ENCODE peak calls at places on chromosomes 6 and 20, in five cellular contexts. One of them, this sample, is unnamed.

GRCh38 chr6:46058951-46059350 is 43.3 kb upstream of the CLIC5 start:
- DNase-seq in H1: no peak
- DNase-seq in mesendoderm: no peak
- DNase-seq in IMR-90: no peak
- DNase-seq in H9: no peak
- DNase-seq in this sample: no peak

GRCh38 chr6:46410330-46410953 is 80.8 kb downstream of the RCAN2 start:
- DNase-seq in H1: no peak
- DNase-seq in mesendoderm: no peak
- DNase-seq in IMR-90: peak
- DNase-seq in H9: no peak
- DNase-seq in this sample: no peak

GRCh38 chr20:45413479-45413878 is 2.5 kb upstream of the PIGT start:
- DNase-seq in H1: no peak
- DNase-seq in mesendoderm: no peak
- DNase-seq in IMR-90: no peak
- DNase-seq in H9: no peak
- DNase-seq in this sample: no peak

GRCh38 chr6:30800876-30801275 is 56.5 kb upstream of the IER3 start:
- DNase-seq in H1: no peak
- DNase-seq in mesendoderm: no peak
- DNase-seq in IMR-90: no peak
- DNase-seq in H9: no peak
- DNase-seq in this sample: no peak

GRCh38 chr6:38346291-38347079 is 293.2 kb downstream of the BTBD9 start:
- DNase-seq in H1: no peak
- DNase-seq in mesendoderm: peak
- DNase-seq in IMR-90: peak
- DNase-seq in H9: no peak
- DNase-seq in this sample: no peak

GRCh38 chr6:36318690-36319435 is 17.8 kb downstream of the BNIP5 start:
- DNase-seq in H1: no peak
- DNase-seq in mesendoderm: no peak
- DNase-seq in IMR-90: no peak
- DNase-seq in H9: no peak
- DNase-seq in this sample: no peak

GRCh38 chr20:48949304-48950170 is 28.0 kb downstream of the ARFGEF2 start:
- DNase-seq in H1: no peak
- DNase-seq in mesendoderm: peak
- DNase-seq in IMR-90: no peak
- DNase-seq in H9: peak
- DNase-seq in this sample: no peak

GRCh38 chr6:38477680-38478260 is 162.0 kb downstream of the BTBD9 start:
- DNase-seq in H1: peak
- DNase-seq in mesendoderm: peak
- DNase-seq in IMR-90: no peak
- DNase-seq in H9: peak
- DNase-seq in this sample: peak

GRCh38 chr6:147787407-147787806 is 278.9 kb downstream of the SAMD5 start:
- DNase-seq in H1: no peak
- DNase-seq in mesendoderm: no peak
- DNase-seq in IMR-90: no peak
- DNase-seq in H9: no peak
- DNase-seq in this sample: no peak

GRCh38 chr20:37790900-37791299 is 97.1 kb downstream of the CTNNBL1 start:
- DNase-seq in H1: no peak
- DNase-seq in mesendoderm: no peak
- DNase-seq in IMR-90: no peak
- DNase-seq in H9: no peak
- DNase-seq in this sample: no peak

GRCh38 chr6:135534773-135535380 is 37.3 kb upstream of the AHI1 start:
- DNase-seq in H1: no peak
- DNase-seq in mesendoderm: no peak
- DNase-seq in IMR-90: peak
- DNase-seq in H9: no peak
- DNase-seq in this sample: no peak

GRCh38 chr6:42555477-42556457 is 8.1 kb upstream of the UBR2 start:
- DNase-seq in H1: no peak
- DNase-seq in mesendoderm: peak
- DNase-seq in IMR-90: peak
- DNase-seq in H9: peak
- DNase-seq in this sample: no peak

GRCh38 chr6:41683460-41684310 is 45.4 kb downstream of the MDFI start:
- DNase-seq in H1: no peak
- DNase-seq in mesendoderm: peak
- DNase-seq in IMR-90: peak
- DNase-seq in H9: peak
- DNase-seq in this sample: peak

GRCh38 chr6:3885262-3886036 is 36.3 kb downstream of the FAM50B start:
- DNase-seq in H1: no peak
- DNase-seq in mesendoderm: peak
- DNase-seq in IMR-90: no peak
- DNase-seq in H9: peak
- DNase-seq in this sample: no peak

GRCh38 chr6:151493495-151494234 is at the start of gene CCDC170:
- DNase-seq in H1: no peak
- DNase-seq in mesendoderm: peak
- DNase-seq in IMR-90: no peak
- DNase-seq in H9: peak
- DNase-seq in this sample: peak

GRCh38 chr6:75483136-75483952 is 10.3 kb downstream of the FILIP1 start:
- DNase-seq in H1: no peak
- DNase-seq in mesendoderm: no peak
- DNase-seq in IMR-90: no peak
- DNase-seq in H9: no peak
- DNase-seq in this sample: no peak

GRCh38 chr6:111971866-111972532 is 81.9 kb upstream of the CCN6 start:
- DNase-seq in H1: no peak
- DNase-seq in mesendoderm: no peak
- DNase-seq in IMR-90: peak
- DNase-seq in H9: no peak
- DNase-seq in this sample: no peak

GRCh38 chr6:153131037-153131981 is at the start of gene RGS17:
- DNase-seq in H1: peak
- DNase-seq in mesendoderm: peak
- DNase-seq in IMR-90: peak
- DNase-seq in H9: peak
- DNase-seq in this sample: peak

GRCh38 chr6:97947841-97948240 is 664.8 kb upstream of the MMS22L start:
- DNase-seq in H1: no peak
- DNase-seq in mesendoderm: peak
- DNase-seq in IMR-90: peak
- DNase-seq in H9: no peak
- DNase-seq in this sample: no peak

GRCh38 chr6:33929575-33930288 is 125.9 kb upstream of the MLN start:
- DNase-seq in H1: no peak
- DNase-seq in mesendoderm: no peak
- DNase-seq in IMR-90: no peak
- DNase-seq in H9: no peak
- DNase-seq in this sample: no peak

GRCh38 chr6:118596774-118597332 is 48.8 kb downstream of the PLN start:
- DNase-seq in H1: no peak
- DNase-seq in mesendoderm: peak
- DNase-seq in IMR-90: no peak
- DNase-seq in H9: no peak
- DNase-seq in this sample: no peak

GRCh38 chr6:154951400-154952200 is 43.5 kb upstream of the TIAM2 start:
- DNase-seq in H1: no peak
- DNase-seq in mesendoderm: no peak
- DNase-seq in IMR-90: no peak
- DNase-seq in H9: no peak
- DNase-seq in this sample: no peak

GRCh38 chr6:116191881-116192280 is 62.0 kb downstream of the TSPYL4 start:
- DNase-seq in H1: no peak
- DNase-seq in mesendoderm: no peak
- DNase-seq in IMR-90: no peak
- DNase-seq in H9: no peak
- DNase-seq in this sample: no peak

GRCh38 chr20:47929368-47930115 is 144.3 kb upstream of the SULF2 start:
- DNase-seq in H1: no peak
- DNase-seq in mesendoderm: peak
- DNase-seq in IMR-90: peak
- DNase-seq in H9: no peak
- DNase-seq in this sample: no peak

GRCh38 chr6:2767327-2767985 is 2.3 kb downstream of the WRNIP1 start:
- DNase-seq in H1: no peak
- DNase-seq in mesendoderm: no peak
- DNase-seq in IMR-90: no peak
- DNase-seq in H9: no peak
- DNase-seq in this sample: no peak

GRCh38 chr20:8932192-8933150 is 136.4 kb upstream of the PLCB4 start:
- DNase-seq in H1: no peak
- DNase-seq in mesendoderm: peak
- DNase-seq in IMR-90: peak
- DNase-seq in H9: no peak
- DNase-seq in this sample: no peak

DNA sequence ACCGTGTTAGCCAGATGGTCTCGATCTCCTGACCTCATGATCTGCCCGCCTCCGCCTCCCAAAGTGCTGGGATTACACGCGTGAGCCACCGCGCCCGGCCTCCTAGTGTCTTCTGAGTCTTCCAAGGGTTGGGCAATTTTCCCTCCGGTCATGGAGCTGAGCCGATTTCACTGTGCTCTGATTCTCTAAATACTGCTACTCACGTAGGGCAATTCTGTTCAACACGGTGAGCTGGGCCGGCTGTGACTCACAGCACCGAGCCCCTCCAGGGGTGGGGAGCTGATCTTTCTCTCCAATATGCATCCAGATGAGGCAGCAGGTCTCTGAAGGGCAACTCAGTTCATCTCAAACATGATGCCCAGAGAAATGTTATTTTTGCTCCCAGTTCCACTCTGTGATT is 71.6 kb upstream of the CD93 start:
- DNase-seq in H1: no peak
- DNase-seq in mesendoderm: no peak
- DNase-seq in IMR-90: no peak
- DNase-seq in H9: peak
- DNase-seq in this sample: no peak
- H3K23ac ChIP-seq in H1: no peak
- H3K23ac ChIP-seq in mesendoderm: no peak
- H3K23ac ChIP-seq in IMR-90: no peak
- H3K23ac ChIP-seq in H9: no peak
- H3K23ac ChIP-seq in this sample: no peak

GRCh38 chr6:139518556-139519091 is 144.2 kb upstream of the CITED2 start:
- DNase-seq in H1: no peak
- DNase-seq in mesendoderm: peak
- DNase-seq in IMR-90: no peak
- DNase-seq in H9: no peak
- DNase-seq in this sample: no peak

GRCh38 chr6:139520321-139520768 is 145.9 kb upstream of the CITED2 start:
- DNase-seq in H1: no peak
- DNase-seq in mesendoderm: peak
- DNase-seq in IMR-90: no peak
- DNase-seq in H9: no peak
- DNase-seq in this sample: no peak

GRCh38 chr6:139519097-139519496 is 144.6 kb upstream of the CITED2 start:
- DNase-seq in H1: no peak
- DNase-seq in mesendoderm: no peak
- DNase-seq in IMR-90: no peak
- DNase-seq in H9: no peak
- DNase-seq in this sample: no peak

GRCh38 chr6:139521338-139521737 is 146.9 kb upstream of the CITED2 start:
- DNase-seq in H1: no peak
- DNase-seq in mesendoderm: no peak
- DNase-seq in IMR-90: no peak
- DNase-seq in H9: no peak
- DNase-seq in this sample: no peak

DNA sequence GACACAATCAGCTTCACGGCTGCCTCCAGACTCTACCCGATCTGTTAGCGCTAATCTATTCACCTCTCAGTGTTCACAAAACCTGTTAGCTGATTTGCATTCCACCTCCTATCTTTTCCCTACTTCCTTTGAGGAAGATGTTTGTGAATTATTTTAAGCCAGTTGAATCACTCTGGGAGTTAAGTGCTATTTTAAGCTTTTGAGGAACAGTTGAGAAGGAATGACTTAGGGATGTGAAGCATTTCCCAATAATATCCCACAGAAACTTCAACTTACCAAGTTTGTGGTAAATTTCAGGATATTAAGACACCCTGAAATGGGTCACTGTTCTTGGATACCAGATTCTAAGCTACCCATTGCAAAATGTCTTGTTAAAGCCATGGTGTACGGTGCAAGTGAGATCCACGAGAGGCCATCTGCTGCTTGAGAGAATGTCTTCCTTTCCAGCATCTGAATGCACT is 145.2 kb upstream of the CITED2 start:
- DNase-seq in H1: no peak
- DNase-seq in mesendoderm: peak
- DNase-seq in IMR-90: peak
- DNase-seq in H9: no peak
- DNase-seq in this sample: no peak
- H3K23ac ChIP-seq in H1: no peak
- H3K23ac ChIP-seq in mesendoderm: no peak
- H3K23ac ChIP-seq in IMR-90: no peak
- H3K23ac ChIP-seq in H9: no peak
- H3K23ac ChIP-seq in this sample: no peak

DNA sequence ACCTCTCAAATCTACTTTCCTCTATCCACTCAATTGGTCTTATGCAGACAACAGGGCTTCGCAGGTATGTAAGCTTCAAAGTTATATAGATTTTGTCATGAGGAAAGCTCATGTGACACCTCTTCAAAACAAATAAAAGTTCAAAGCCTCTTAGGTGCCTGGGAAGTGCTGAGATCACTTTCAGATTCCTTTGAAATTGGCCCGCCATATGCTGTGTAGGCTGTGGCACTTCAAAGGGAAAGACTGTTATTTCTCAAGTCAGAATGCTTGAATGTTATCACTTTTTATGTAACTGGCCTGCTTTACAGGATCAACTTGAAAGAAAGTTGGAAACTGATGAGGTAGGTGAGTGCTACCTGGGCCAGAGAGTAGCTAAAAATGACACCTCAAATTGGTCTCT is 67.1 kb upstream of the GFRAL start:
- DNase-seq in H1: no peak
- DNase-seq in mesendoderm: peak
- DNase-seq in IMR-90: no peak
- DNase-seq in H9: no peak
- DNase-seq in this sample: no peak
- H3K23ac ChIP-seq in H1: no peak
- H3K23ac ChIP-seq in mesendoderm: no peak
- H3K23ac ChIP-seq in IMR-90: no peak
- H3K23ac ChIP-seq in H9: no peak
- H3K23ac ChIP-seq in this sample: no peak

GRCh38 chr6:16759181-16759645 is 2.0 kb downstream of the ATXN1 start:
- DNase-seq in H1: no peak
- DNase-seq in mesendoderm: peak
- DNase-seq in IMR-90: no peak
- DNase-seq in H9: no peak
- DNase-seq in this sample: no peak

GRCh38 chr6:16761469-16762264 is 407 bp upstream of the ATXN1 start:
- DNase-seq in H1: peak
- DNase-seq in mesendoderm: peak
- DNase-seq in IMR-90: peak
- DNase-seq in H9: peak
- DNase-seq in this sample: peak

GRCh38 chr6:16759646-16760535 is 1.4 kb downstream of the ATXN1 start:
- DNase-seq in H1: no peak
- DNase-seq in mesendoderm: peak
- DNase-seq in IMR-90: peak
- DNase-seq in H9: peak
- DNase-seq in this sample: peak

GRCh38 chr6:16762265-16762546 is 946 bp upstream of the ATXN1 start:
- DNase-seq in H1: no peak
- DNase-seq in mesendoderm: peak
- DNase-seq in IMR-90: no peak
- DNase-seq in H9: no peak
- DNase-seq in this sample: peak

GRCh38 chr6:16760536-16761468 is at the start of gene ATXN1:
- DNase-seq in H1: no peak
- DNase-seq in mesendoderm: peak
- DNase-seq in IMR-90: peak
- DNase-seq in H9: peak
- DNase-seq in this sample: peak
- H3K23ac ChIP-seq in H1: no peak
- H3K23ac ChIP-seq in mesendoderm: no peak
- H3K23ac ChIP-seq in IMR-90: peak
- H3K23ac ChIP-seq in H9: no peak
- H3K23ac ChIP-seq in this sample: peak